ENCODE peak calls at places on chromosomes 3 and 15, in four cellular contexts. Z, T, U and O are unnamed samples.

GRCh38 chr15:38564557-38565286 is at the start of gene RASGRP1:
- DNase-seq in Z (peak), T (peak), U (no peak), O (peak)

GRCh38 chr3:47899495-47900108 is 96.7 kb downstream of the DHX30 start:
- DNase-seq in Z (no peak), T (no peak), U (no peak), O (no peak)

GRCh38 chr15:27743638-27744037 is 355.5 kb downstream of the OCA2 start:
- DNase-seq in Z (no peak), T (no peak), U (no peak), O (no peak)

GRCh38 chr15:38682861-38683260 is 118.2 kb upstream of the RASGRP1 start:
- DNase-seq in Z (no peak), T (no peak), U (no peak), O (no peak)

GRCh38 chr3:14691719-14692118 is 16.8 kb downstream of the C3orf20 start:
- DNase-seq in Z (no peak), T (no peak), U (no peak), O (no peak)

GRCh38 chr15:68114356-68114755 is 60.2 kb downstream of the PIAS1 start:
- DNase-seq in Z (no peak), T (no peak), U (no peak), O (no peak)

GRCh38 chr3:52477076-52477895 is 17.9 kb upstream of the STAB1 start:
- DNase-seq in Z (no peak), T (no peak), U (no peak), O (no peak)

GRCh38 chr15:38254065-38254883 is 1.6 kb downstream of the SPRED1 start:
- DNase-seq in Z (peak), T (no peak), U (no peak), O (peak)

GRCh38 chr15:91067026-91067425 is 33.0 kb upstream of the SV2B start:
- DNase-seq in Z (no peak), T (no peak), U (no peak), O (no peak)

GRCh38 chr3:172646439-172647015 is 64.3 kb downstream of the NCEH1 start:
- DNase-seq in Z (no peak), T (no peak), U (peak), O (no peak)

GRCh38 chr3:122893282-122893681 is 98.4 kb downstream of the SLC49A4 start:
- DNase-seq in Z (no peak), T (no peak), U (no peak), O (no peak)

GRCh38 chr3:100079328-100079727 is 35.0 kb downstream of the FILIP1L start:
- DNase-seq in Z (no peak), T (no peak), U (no peak), O (no peak)